ENCODE peak calls at places on chromosomes 7 and 10, in nine cellular contexts. One of them, this sample, is unnamed.

GRCh38 chr10:29896053-29896452 is 163.3 kb downstream of the JCAD start:
- DNase-seq in stimulated activated CD4-positive, alpha-beta T cell treated with anti-CD3 and anti-CD28 coated beads, Interleukin-15, amount 100 ng/mL, for 1 hour: no peak
- DNase-seq in Right ventricle myocardium superior: no peak
- DNase-seq in H4: no peak
- DNase-seq in stimulated activated CD8-positive, alpha-beta memory T cell treated with anti-CD3 and anti-CD28 coated beads, Interleukin-12 subunit alpha, Interleukin-12 subunit beta, amount 100 ng/mL, for 4 hours: no peak
- DNase-seq in central memory CD8-positive, alpha-beta T cell: no peak
- DNase-seq in mucosa of gallbladder: no peak
- DNase-seq in aorta: no peak
- DNase-seq in HFF-Myc: no peak
- DNase-seq in this sample: no peak

GRCh38 chr10:24556137-24556536 is 167.6 kb downstream of the ARHGAP21 start:
- DNase-seq in stimulated activated CD8-positive, alpha-beta memory T cell treated with anti-CD3 and anti-CD28 coated beads, Interleukin-12 subunit alpha, Interleukin-12 subunit beta, amount 100 ng/mL, for 4 hours: no peak
- DNase-seq in HFF-Myc: no peak
- DNase-seq in H4: no peak
- DNase-seq in central memory CD8-positive, alpha-beta T cell: no peak
- DNase-seq in mucosa of gallbladder: no peak
- DNase-seq in Right ventricle myocardium superior: no peak
- DNase-seq in aorta: no peak
- DNase-seq in stimulated activated CD4-positive, alpha-beta T cell treated with anti-CD3 and anti-CD28 coated beads, Interleukin-15, amount 100 ng/mL, for 1 hour: no peak
- DNase-seq in this sample: no peak

GRCh38 chr10:44045020-44045419 is 339.9 kb downstream of the CXCL12 start:
- DNase-seq in aorta: no peak
- DNase-seq in Right ventricle myocardium superior: no peak
- DNase-seq in central memory CD8-positive, alpha-beta T cell: no peak
- DNase-seq in H4: peak
- DNase-seq in HFF-Myc: no peak
- DNase-seq in mucosa of gallbladder: no peak
- DNase-seq in stimulated activated CD8-positive, alpha-beta memory T cell treated with anti-CD3 and anti-CD28 coated beads, Interleukin-12 subunit alpha, Interleukin-12 subunit beta, amount 100 ng/mL, for 4 hours: no peak
- DNase-seq in stimulated activated CD4-positive, alpha-beta T cell treated with anti-CD3 and anti-CD28 coated beads, Interleukin-15, amount 100 ng/mL, for 1 hour: no peak
- DNase-seq in this sample: no peak

GRCh38 chr7:8433477-8434289 is at the start of gene NXPH1:
- DNase-seq in H4: peak
- DNase-seq in central memory CD8-positive, alpha-beta T cell: no peak
- DNase-seq in HFF-Myc: no peak
- DNase-seq in Right ventricle myocardium superior: no peak
- DNase-seq in mucosa of gallbladder: peak
- DNase-seq in aorta: no peak
- DNase-seq in stimulated activated CD4-positive, alpha-beta T cell treated with anti-CD3 and anti-CD28 coated beads, Interleukin-15, amount 100 ng/mL, for 1 hour: no peak
- DNase-seq in stimulated activated CD8-positive, alpha-beta memory T cell treated with anti-CD3 and anti-CD28 coated beads, Interleukin-12 subunit alpha, Interleukin-12 subunit beta, amount 100 ng/mL, for 4 hours: no peak
- DNase-seq in this sample: peak

GRCh38 chr7:43396193-43396747 is 186.6 kb upstream of the STK17A start:
- DNase-seq in HFF-Myc: no peak
- DNase-seq in mucosa of gallbladder: no peak
- DNase-seq in H4: no peak
- DNase-seq in stimulated activated CD4-positive, alpha-beta T cell treated with anti-CD3 and anti-CD28 coated beads, Interleukin-15, amount 100 ng/mL, for 1 hour: no peak
- DNase-seq in central memory CD8-positive, alpha-beta T cell: no peak
- DNase-seq in aorta: no peak
- DNase-seq in Right ventricle myocardium superior: no peak
- DNase-seq in stimulated activated CD8-positive, alpha-beta memory T cell treated with anti-CD3 and anti-CD28 coated beads, Interleukin-12 subunit alpha, Interleukin-12 subunit beta, amount 100 ng/mL, for 4 hours: no peak
- DNase-seq in this sample: no peak

GRCh38 chr7:70566659-70567058 is 565.3 kb upstream of the GALNT17 start:
- DNase-seq in mucosa of gallbladder: no peak
- DNase-seq in stimulated activated CD8-positive, alpha-beta memory T cell treated with anti-CD3 and anti-CD28 coated beads, Interleukin-12 subunit alpha, Interleukin-12 subunit beta, amount 100 ng/mL, for 4 hours: no peak
- DNase-seq in stimulated activated CD4-positive, alpha-beta T cell treated with anti-CD3 and anti-CD28 coated beads, Interleukin-15, amount 100 ng/mL, for 1 hour: no peak
- DNase-seq in central memory CD8-positive, alpha-beta T cell: no peak
- DNase-seq in H4: no peak
- DNase-seq in HFF-Myc: no peak
- DNase-seq in Right ventricle myocardium superior: no peak
- DNase-seq in aorta: no peak
- DNase-seq in this sample: no peak

GRCh38 chr10:125039354-125039769 is 97.4 kb downstream of the ZRANB1 start:
- DNase-seq in aorta: no peak
- DNase-seq in stimulated activated CD8-positive, alpha-beta memory T cell treated with anti-CD3 and anti-CD28 coated beads, Interleukin-12 subunit alpha, Interleukin-12 subunit beta, amount 100 ng/mL, for 4 hours: no peak
- DNase-seq in central memory CD8-positive, alpha-beta T cell: no peak
- DNase-seq in stimulated activated CD4-positive, alpha-beta T cell treated with anti-CD3 and anti-CD28 coated beads, Interleukin-15, amount 100 ng/mL, for 1 hour: no peak
- DNase-seq in mucosa of gallbladder: no peak
- DNase-seq in H4: no peak
- DNase-seq in HFF-Myc: no peak
- DNase-seq in Right ventricle myocardium superior: no peak
- DNase-seq in this sample: no peak

GRCh38 chr7:130356121-130356759 is 11.6 kb downstream of the CPA5 start:
- DNase-seq in mucosa of gallbladder: peak
- DNase-seq in aorta: peak
- DNase-seq in Right ventricle myocardium superior: no peak
- DNase-seq in central memory CD8-positive, alpha-beta T cell: no peak
- DNase-seq in H4: peak
- DNase-seq in stimulated activated CD8-positive, alpha-beta memory T cell treated with anti-CD3 and anti-CD28 coated beads, Interleukin-12 subunit alpha, Interleukin-12 subunit beta, amount 100 ng/mL, for 4 hours: no peak
- DNase-seq in stimulated activated CD4-positive, alpha-beta T cell treated with anti-CD3 and anti-CD28 coated beads, Interleukin-15, amount 100 ng/mL, for 1 hour: no peak
- DNase-seq in HFF-Myc: peak
- DNase-seq in this sample: peak

GRCh38 chr10:77702166-77702565 is 64.6 kb upstream of the KCNMA1 start:
- DNase-seq in H4: peak
- DNase-seq in Right ventricle myocardium superior: no peak
- DNase-seq in central memory CD8-positive, alpha-beta T cell: no peak
- DNase-seq in HFF-Myc: peak
- DNase-seq in aorta: no peak
- DNase-seq in stimulated activated CD8-positive, alpha-beta memory T cell treated with anti-CD3 and anti-CD28 coated beads, Interleukin-12 subunit alpha, Interleukin-12 subunit beta, amount 100 ng/mL, for 4 hours: no peak
- DNase-seq in stimulated activated CD4-positive, alpha-beta T cell treated with anti-CD3 and anti-CD28 coated beads, Interleukin-15, amount 100 ng/mL, for 1 hour: no peak
- DNase-seq in mucosa of gallbladder: no peak
- DNase-seq in this sample: no peak

GRCh38 chr10:124526621-124527267 is 65.1 kb downstream of the LHPP start:
- DNase-seq in stimulated activated CD8-positive, alpha-beta memory T cell treated with anti-CD3 and anti-CD28 coated beads, Interleukin-12 subunit alpha, Interleukin-12 subunit beta, amount 100 ng/mL, for 4 hours: no peak
- DNase-seq in central memory CD8-positive, alpha-beta T cell: no peak
- DNase-seq in H4: no peak
- DNase-seq in HFF-Myc: no peak
- DNase-seq in Right ventricle myocardium superior: no peak
- DNase-seq in stimulated activated CD4-positive, alpha-beta T cell treated with anti-CD3 and anti-CD28 coated beads, Interleukin-15, amount 100 ng/mL, for 1 hour: no peak
- DNase-seq in aorta: no peak
- DNase-seq in mucosa of gallbladder: no peak
- DNase-seq in this sample: peak

GRCh38 chr7:50921114-50921513 is 138.4 kb upstream of the GRB10 start:
- DNase-seq in Right ventricle myocardium superior: no peak
- DNase-seq in stimulated activated CD8-positive, alpha-beta memory T cell treated with anti-CD3 and anti-CD28 coated beads, Interleukin-12 subunit alpha, Interleukin-12 subunit beta, amount 100 ng/mL, for 4 hours: peak
- DNase-seq in aorta: no peak
- DNase-seq in HFF-Myc: no peak
- DNase-seq in stimulated activated CD4-positive, alpha-beta T cell treated with anti-CD3 and anti-CD28 coated beads, Interleukin-15, amount 100 ng/mL, for 1 hour: peak
- DNase-seq in H4: no peak
- DNase-seq in central memory CD8-positive, alpha-beta T cell: no peak
- DNase-seq in mucosa of gallbladder: peak
- DNase-seq in this sample: no peak

GRCh38 chr7:27198871-27199801 is 755 bp downstream of the HOXA13 start:
- DNase-seq in HFF-Myc: no peak
- DNase-seq in aorta: peak
- DNase-seq in mucosa of gallbladder: no peak
- DNase-seq in stimulated activated CD8-positive, alpha-beta memory T cell treated with anti-CD3 and anti-CD28 coated beads, Interleukin-12 subunit alpha, Interleukin-12 subunit beta, amount 100 ng/mL, for 4 hours: no peak
- DNase-seq in Right ventricle myocardium superior: no peak
- DNase-seq in stimulated activated CD4-positive, alpha-beta T cell treated with anti-CD3 and anti-CD28 coated beads, Interleukin-15, amount 100 ng/mL, for 1 hour: no peak
- DNase-seq in central memory CD8-positive, alpha-beta T cell: no peak
- DNase-seq in H4: no peak
- DNase-seq in this sample: no peak

GRCh38 chr10:49614242-49615198 is 683 bp downstream of the CHAT start:
- DNase-seq in Right ventricle myocardium superior: no peak
- DNase-seq in H4: no peak
- DNase-seq in central memory CD8-positive, alpha-beta T cell: no peak
- DNase-seq in stimulated activated CD8-positive, alpha-beta memory T cell treated with anti-CD3 and anti-CD28 coated beads, Interleukin-12 subunit alpha, Interleukin-12 subunit beta, amount 100 ng/mL, for 4 hours: no peak
- DNase-seq in HFF-Myc: no peak
- DNase-seq in aorta: peak
- DNase-seq in stimulated activated CD4-positive, alpha-beta T cell treated with anti-CD3 and anti-CD28 coated beads, Interleukin-15, amount 100 ng/mL, for 1 hour: no peak
- DNase-seq in mucosa of gallbladder: no peak
- DNase-seq in this sample: peak

GRCh38 chr7:152076940-152077933 is 51.8 kb downstream of the GALNT11 start:
- DNase-seq in stimulated activated CD8-positive, alpha-beta memory T cell treated with anti-CD3 and anti-CD28 coated beads, Interleukin-12 subunit alpha, Interleukin-12 subunit beta, amount 100 ng/mL, for 4 hours: no peak
- DNase-seq in mucosa of gallbladder: no peak
- DNase-seq in HFF-Myc: no peak
- DNase-seq in H4: no peak
- DNase-seq in central memory CD8-positive, alpha-beta T cell: no peak
- DNase-seq in aorta: no peak
- DNase-seq in stimulated activated CD4-positive, alpha-beta T cell treated with anti-CD3 and anti-CD28 coated beads, Interleukin-15, amount 100 ng/mL, for 1 hour: no peak
- DNase-seq in Right ventricle myocardium superior: no peak
- DNase-seq in this sample: no peak

GRCh38 chr10:133308431-133309110 is at the start of the genes TUBGCP2 and ZNF511:
- DNase-seq in stimulated activated CD8-positive, alpha-beta memory T cell treated with anti-CD3 and anti-CD28 coated beads, Interleukin-12 subunit alpha, Interleukin-12 subunit beta, amount 100 ng/mL, for 4 hours: peak
- DNase-seq in central memory CD8-positive, alpha-beta T cell: peak
- DNase-seq in H4: peak
- DNase-seq in mucosa of gallbladder: peak
- DNase-seq in stimulated activated CD4-positive, alpha-beta T cell treated with anti-CD3 and anti-CD28 coated beads, Interleukin-15, amount 100 ng/mL, for 1 hour: peak
- DNase-seq in aorta: peak
- DNase-seq in HFF-Myc: no peak
- DNase-seq in Right ventricle myocardium superior: peak
- DNase-seq in this sample: no peak

GRCh38 chr10:112195224-112195623 is 11.7 kb upstream of the GPAM start:
- DNase-seq in Right ventricle myocardium superior: no peak
- DNase-seq in mucosa of gallbladder: no peak
- DNase-seq in HFF-Myc: no peak
- DNase-seq in stimulated activated CD8-positive, alpha-beta memory T cell treated with anti-CD3 and anti-CD28 coated beads, Interleukin-12 subunit alpha, Interleukin-12 subunit beta, amount 100 ng/mL, for 4 hours: no peak
- DNase-seq in central memory CD8-positive, alpha-beta T cell: no peak
- DNase-seq in stimulated activated CD4-positive, alpha-beta T cell treated with anti-CD3 and anti-CD28 coated beads, Interleukin-15, amount 100 ng/mL, for 1 hour: no peak
- DNase-seq in H4: no peak
- DNase-seq in aorta: peak
- DNase-seq in this sample: no peak

GRCh38 chr7:107472116-107472515 is 2.3 kb downstream of the GPR22 start:
- DNase-seq in H4: no peak
- DNase-seq in stimulated activated CD8-positive, alpha-beta memory T cell treated with anti-CD3 and anti-CD28 coated beads, Interleukin-12 subunit alpha, Interleukin-12 subunit beta, amount 100 ng/mL, for 4 hours: no peak
- DNase-seq in central memory CD8-positive, alpha-beta T cell: no peak
- DNase-seq in Right ventricle myocardium superior: no peak
- DNase-seq in aorta: no peak
- DNase-seq in stimulated activated CD4-positive, alpha-beta T cell treated with anti-CD3 and anti-CD28 coated beads, Interleukin-15, amount 100 ng/mL, for 1 hour: no peak
- DNase-seq in HFF-Myc: no peak
- DNase-seq in mucosa of gallbladder: no peak
- DNase-seq in this sample: no peak

GRCh38 chr7:41640487-41640886 is 62.4 kb downstream of the INHBA start:
- DNase-seq in stimulated activated CD8-positive, alpha-beta memory T cell treated with anti-CD3 and anti-CD28 coated beads, Interleukin-12 subunit alpha, Interleukin-12 subunit beta, amount 100 ng/mL, for 4 hours: no peak
- DNase-seq in HFF-Myc: no peak
- DNase-seq in Right ventricle myocardium superior: no peak
- DNase-seq in H4: no peak
- DNase-seq in central memory CD8-positive, alpha-beta T cell: no peak
- DNase-seq in aorta: peak
- DNase-seq in mucosa of gallbladder: no peak
- DNase-seq in stimulated activated CD4-positive, alpha-beta T cell treated with anti-CD3 and anti-CD28 coated beads, Interleukin-15, amount 100 ng/mL, for 1 hour: no peak
- DNase-seq in this sample: no peak

GRCh38 chr7:44201813-44202212 is 1.0 kb downstream of the YKT6 start:
- DNase-seq in HFF-Myc: no peak
- DNase-seq in stimulated activated CD4-positive, alpha-beta T cell treated with anti-CD3 and anti-CD28 coated beads, Interleukin-15, amount 100 ng/mL, for 1 hour: no peak
- DNase-seq in central memory CD8-positive, alpha-beta T cell: no peak
- DNase-seq in aorta: no peak
- DNase-seq in H4: no peak
- DNase-seq in stimulated activated CD8-positive, alpha-beta memory T cell treated with anti-CD3 and anti-CD28 coated beads, Interleukin-12 subunit alpha, Interleukin-12 subunit beta, amount 100 ng/mL, for 4 hours: no peak
- DNase-seq in Right ventricle myocardium superior: no peak
- DNase-seq in mucosa of gallbladder: no peak
- DNase-seq in this sample: no peak

GRCh38 chr7:114825423-114825951 is 96.4 kb upstream of the MDFIC start:
- DNase-seq in H4: no peak
- DNase-seq in aorta: no peak
- DNase-seq in mucosa of gallbladder: no peak
- DNase-seq in stimulated activated CD4-positive, alpha-beta T cell treated with anti-CD3 and anti-CD28 coated beads, Interleukin-15, amount 100 ng/mL, for 1 hour: peak
- DNase-seq in HFF-Myc: no peak
- DNase-seq in Right ventricle myocardium superior: no peak
- DNase-seq in central memory CD8-positive, alpha-beta T cell: no peak
- DNase-seq in stimulated activated CD8-positive, alpha-beta memory T cell treated with anti-CD3 and anti-CD28 coated beads, Interleukin-12 subunit alpha, Interleukin-12 subunit beta, amount 100 ng/mL, for 4 hours: no peak
- DNase-seq in this sample: no peak

GRCh38 chr7:38862666-38863065 is 46.3 kb downstream of the VPS41 start:
- DNase-seq in stimulated activated CD8-positive, alpha-beta memory T cell treated with anti-CD3 and anti-CD28 coated beads, Interleukin-12 subunit alpha, Interleukin-12 subunit beta, amount 100 ng/mL, for 4 hours: no peak
- DNase-seq in H4: no peak
- DNase-seq in mucosa of gallbladder: no peak
- DNase-seq in Right ventricle myocardium superior: no peak
- DNase-seq in HFF-Myc: no peak
- DNase-seq in aorta: no peak
- DNase-seq in central memory CD8-positive, alpha-beta T cell: no peak
- DNase-seq in stimulated activated CD4-positive, alpha-beta T cell treated with anti-CD3 and anti-CD28 coated beads, Interleukin-15, amount 100 ng/mL, for 1 hour: no peak
- DNase-seq in this sample: no peak

GRCh38 chr7:10706875-10707493 is 266.7 kb upstream of the PHF14 start:
- DNase-seq in H4: no peak
- DNase-seq in Right ventricle myocardium superior: no peak
- DNase-seq in aorta: no peak
- DNase-seq in mucosa of gallbladder: no peak
- DNase-seq in HFF-Myc: no peak
- DNase-seq in stimulated activated CD4-positive, alpha-beta T cell treated with anti-CD3 and anti-CD28 coated beads, Interleukin-15, amount 100 ng/mL, for 1 hour: no peak
- DNase-seq in stimulated activated CD8-positive, alpha-beta memory T cell treated with anti-CD3 and anti-CD28 coated beads, Interleukin-12 subunit alpha, Interleukin-12 subunit beta, amount 100 ng/mL, for 4 hours: no peak
- DNase-seq in central memory CD8-positive, alpha-beta T cell: no peak
- DNase-seq in this sample: no peak

GRCh38 chr7:50727072-50727471 is 55.6 kb downstream of the GRB10 start:
- DNase-seq in stimulated activated CD4-positive, alpha-beta T cell treated with anti-CD3 and anti-CD28 coated beads, Interleukin-15, amount 100 ng/mL, for 1 hour: no peak
- DNase-seq in stimulated activated CD8-positive, alpha-beta memory T cell treated with anti-CD3 and anti-CD28 coated beads, Interleukin-12 subunit alpha, Interleukin-12 subunit beta, amount 100 ng/mL, for 4 hours: no peak
- DNase-seq in mucosa of gallbladder: no peak
- DNase-seq in HFF-Myc: no peak
- DNase-seq in Right ventricle myocardium superior: no peak
- DNase-seq in central memory CD8-positive, alpha-beta T cell: no peak
- DNase-seq in H4: no peak
- DNase-seq in aorta: no peak
- DNase-seq in this sample: no peak

GRCh38 chr7:42886866-42887509 is 24.9 kb downstream of the C7orf25 start:
- DNase-seq in mucosa of gallbladder: no peak
- DNase-seq in central memory CD8-positive, alpha-beta T cell: no peak
- DNase-seq in Right ventricle myocardium superior: no peak
- DNase-seq in aorta: no peak
- DNase-seq in H4: no peak
- DNase-seq in stimulated activated CD8-positive, alpha-beta memory T cell treated with anti-CD3 and anti-CD28 coated beads, Interleukin-12 subunit alpha, Interleukin-12 subunit beta, amount 100 ng/mL, for 4 hours: no peak
- DNase-seq in stimulated activated CD4-positive, alpha-beta T cell treated with anti-CD3 and anti-CD28 coated beads, Interleukin-15, amount 100 ng/mL, for 1 hour: no peak
- DNase-seq in HFF-Myc: no peak
- DNase-seq in this sample: no peak

GRCh38 chr7:91201731-91202130 is 62.5 kb upstream of the FZD1 start:
- DNase-seq in aorta: no peak
- DNase-seq in mucosa of gallbladder: no peak
- DNase-seq in stimulated activated CD4-positive, alpha-beta T cell treated with anti-CD3 and anti-CD28 coated beads, Interleukin-15, amount 100 ng/mL, for 1 hour: no peak
- DNase-seq in stimulated activated CD8-positive, alpha-beta memory T cell treated with anti-CD3 and anti-CD28 coated beads, Interleukin-12 subunit alpha, Interleukin-12 subunit beta, amount 100 ng/mL, for 4 hours: no peak
- DNase-seq in Right ventricle myocardium superior: no peak
- DNase-seq in HFF-Myc: no peak
- DNase-seq in H4: no peak
- DNase-seq in central memory CD8-positive, alpha-beta T cell: no peak
- DNase-seq in this sample: no peak

GRCh38 chr10:75358835-75359421 is 42.6 kb downstream of the ZNF503 start:
- DNase-seq in stimulated activated CD8-positive, alpha-beta memory T cell treated with anti-CD3 and anti-CD28 coated beads, Interleukin-12 subunit alpha, Interleukin-12 subunit beta, amount 100 ng/mL, for 4 hours: no peak
- DNase-seq in Right ventricle myocardium superior: no peak
- DNase-seq in central memory CD8-positive, alpha-beta T cell: no peak
- DNase-seq in stimulated activated CD4-positive, alpha-beta T cell treated with anti-CD3 and anti-CD28 coated beads, Interleukin-15, amount 100 ng/mL, for 1 hour: no peak
- DNase-seq in H4: peak
- DNase-seq in mucosa of gallbladder: no peak
- DNase-seq in HFF-Myc: no peak
- DNase-seq in aorta: no peak
- DNase-seq in this sample: peak

GRCh38 chr7:94008537-94008936 is 4.4 kb upstream of the BET1 start:
- DNase-seq in Right ventricle myocardium superior: no peak
- DNase-seq in H4: no peak
- DNase-seq in central memory CD8-positive, alpha-beta T cell: no peak
- DNase-seq in mucosa of gallbladder: no peak
- DNase-seq in stimulated activated CD4-positive, alpha-beta T cell treated with anti-CD3 and anti-CD28 coated beads, Interleukin-15, amount 100 ng/mL, for 1 hour: no peak
- DNase-seq in aorta: no peak
- DNase-seq in stimulated activated CD8-positive, alpha-beta memory T cell treated with anti-CD3 and anti-CD28 coated beads, Interleukin-12 subunit alpha, Interleukin-12 subunit beta, amount 100 ng/mL, for 4 hours: no peak
- DNase-seq in HFF-Myc: no peak
- DNase-seq in this sample: no peak

GRCh38 chr10:114801411-114801813 is 20.2 kb upstream of the FHIP2A start:
- DNase-seq in aorta: no peak
- DNase-seq in HFF-Myc: no peak
- DNase-seq in Right ventricle myocardium superior: no peak
- DNase-seq in H4: peak
- DNase-seq in stimulated activated CD8-positive, alpha-beta memory T cell treated with anti-CD3 and anti-CD28 coated beads, Interleukin-12 subunit alpha, Interleukin-12 subunit beta, amount 100 ng/mL, for 4 hours: no peak
- DNase-seq in mucosa of gallbladder: no peak
- DNase-seq in central memory CD8-positive, alpha-beta T cell: no peak
- DNase-seq in stimulated activated CD4-positive, alpha-beta T cell treated with anti-CD3 and anti-CD28 coated beads, Interleukin-15, amount 100 ng/mL, for 1 hour: no peak
- DNase-seq in this sample: no peak

GRCh38 chr7:22420973-22421635 is 64.2 kb upstream of the RAPGEF5 start:
- DNase-seq in stimulated activated CD8-positive, alpha-beta memory T cell treated with anti-CD3 and anti-CD28 coated beads, Interleukin-12 subunit alpha, Interleukin-12 subunit beta, amount 100 ng/mL, for 4 hours: no peak
- DNase-seq in central memory CD8-positive, alpha-beta T cell: no peak
- DNase-seq in HFF-Myc: no peak
- DNase-seq in mucosa of gallbladder: peak
- DNase-seq in stimulated activated CD4-positive, alpha-beta T cell treated with anti-CD3 and anti-CD28 coated beads, Interleukin-15, amount 100 ng/mL, for 1 hour: no peak
- DNase-seq in H4: no peak
- DNase-seq in aorta: no peak
- DNase-seq in Right ventricle myocardium superior: no peak
- DNase-seq in this sample: no peak

GRCh38 chr7:144668503-144668902 is 167.3 kb downstream of the TPK1 start:
- DNase-seq in HFF-Myc: no peak
- DNase-seq in Right ventricle myocardium superior: no peak
- DNase-seq in aorta: no peak
- DNase-seq in mucosa of gallbladder: no peak
- DNase-seq in H4: no peak
- DNase-seq in stimulated activated CD8-positive, alpha-beta memory T cell treated with anti-CD3 and anti-CD28 coated beads, Interleukin-12 subunit alpha, Interleukin-12 subunit beta, amount 100 ng/mL, for 4 hours: no peak
- DNase-seq in central memory CD8-positive, alpha-beta T cell: no peak
- DNase-seq in stimulated activated CD4-positive, alpha-beta T cell treated with anti-CD3 and anti-CD28 coated beads, Interleukin-15, amount 100 ng/mL, for 1 hour: no peak
- DNase-seq in this sample: no peak

GRCh38 chr7:5177060-5177459 is 13.0 kb upstream of the WIPI2 start:
- DNase-seq in Right ventricle myocardium superior: peak
- DNase-seq in stimulated activated CD4-positive, alpha-beta T cell treated with anti-CD3 and anti-CD28 coated beads, Interleukin-15, amount 100 ng/mL, for 1 hour: no peak
- DNase-seq in mucosa of gallbladder: peak
- DNase-seq in stimulated activated CD8-positive, alpha-beta memory T cell treated with anti-CD3 and anti-CD28 coated beads, Interleukin-12 subunit alpha, Interleukin-12 subunit beta, amount 100 ng/mL, for 4 hours: no peak
- DNase-seq in H4: peak
- DNase-seq in HFF-Myc: peak
- DNase-seq in aorta: peak
- DNase-seq in central memory CD8-positive, alpha-beta T cell: no peak
- DNase-seq in this sample: peak

This sample was measured in RWPE2.